ENCODE peak calls at places on chromosomes 13 and 19, in ten cellular contexts. One of them, this sample, is unnamed.

GRCh38 chr13:113544896-113545295 is 39.7 kb upstream of the TFDP1 start:
- DNase-seq in central memory CD4-positive, alpha-beta T cell: no peak
- DNase-seq in EL: no peak
- DNase-seq in COR-L47: no peak
- DNase-seq in BE2C: no peak
- DNase-seq in T-helper 2 cell: no peak
- DNase-seq in stimulated activated naive CD8-positive, alpha-beta T cell treated with anti-CD3 and anti-CD28 coated beads, Interleukin-15, Interleukin-2, amounts not matched to agents 100 U/mL and 50 U/mL, for 24 hours: no peak
- DNase-seq in HuH-7: no peak
- DNase-seq in NCI-H2081: no peak
- DNase-seq in NCI-H187: no peak
- DNase-seq in this sample: no peak

GRCh38 chr19:6667114-6667627 is 2.8 kb downstream of the TNFSF14 start:
- DNase-seq in central memory CD4-positive, alpha-beta T cell: no peak
- DNase-seq in EL: no peak
- DNase-seq in COR-L47: no peak
- DNase-seq in BE2C: no peak
- DNase-seq in T-helper 2 cell: no peak
- DNase-seq in stimulated activated naive CD8-positive, alpha-beta T cell treated with anti-CD3 and anti-CD28 coated beads, Interleukin-15, Interleukin-2, amounts not matched to agents 100 U/mL and 50 U/mL, for 24 hours: peak
- DNase-seq in HuH-7: no peak
- DNase-seq in NCI-H2081: no peak
- DNase-seq in NCI-H187: no peak
- DNase-seq in this sample: no peak

GRCh38 chr13:42709276-42709675 is 72.1 kb upstream of the FAM216B start:
- DNase-seq in central memory CD4-positive, alpha-beta T cell: no peak
- DNase-seq in EL: no peak
- DNase-seq in COR-L47: no peak
- DNase-seq in BE2C: no peak
- DNase-seq in T-helper 2 cell: no peak
- DNase-seq in stimulated activated naive CD8-positive, alpha-beta T cell treated with anti-CD3 and anti-CD28 coated beads, Interleukin-15, Interleukin-2, amounts not matched to agents 100 U/mL and 50 U/mL, for 24 hours: no peak
- DNase-seq in HuH-7: no peak
- DNase-seq in NCI-H2081: no peak
- DNase-seq in NCI-H187: no peak
- DNase-seq in this sample: no peak

GRCh38 chr13:98443329-98443728 is 133.6 kb downstream of the STK24 start:
- DNase-seq in central memory CD4-positive, alpha-beta T cell: no peak
- DNase-seq in EL: peak
- DNase-seq in COR-L47: no peak
- DNase-seq in BE2C: peak
- DNase-seq in T-helper 2 cell: no peak
- DNase-seq in stimulated activated naive CD8-positive, alpha-beta T cell treated with anti-CD3 and anti-CD28 coated beads, Interleukin-15, Interleukin-2, amounts not matched to agents 100 U/mL and 50 U/mL, for 24 hours: no peak
- DNase-seq in HuH-7: no peak
- DNase-seq in NCI-H2081: no peak
- DNase-seq in NCI-H187: no peak
- DNase-seq in this sample: peak

GRCh38 chr13:25906211-25906661 is 145.6 kb downstream of the SHISA2 start:
- DNase-seq in central memory CD4-positive, alpha-beta T cell: no peak
- DNase-seq in EL: no peak
- DNase-seq in COR-L47: no peak
- DNase-seq in BE2C: no peak
- DNase-seq in T-helper 2 cell: no peak
- DNase-seq in stimulated activated naive CD8-positive, alpha-beta T cell treated with anti-CD3 and anti-CD28 coated beads, Interleukin-15, Interleukin-2, amounts not matched to agents 100 U/mL and 50 U/mL, for 24 hours: no peak
- DNase-seq in HuH-7: no peak
- DNase-seq in NCI-H2081: no peak
- DNase-seq in NCI-H187: no peak
- DNase-seq in this sample: no peak

GRCh38 chr19:17765069-17765618 is 13.9 kb downstream of the FCHO1 start:
- DNase-seq in central memory CD4-positive, alpha-beta T cell: no peak
- DNase-seq in EL: no peak
- DNase-seq in COR-L47: no peak
- DNase-seq in BE2C: no peak
- DNase-seq in T-helper 2 cell: no peak
- DNase-seq in stimulated activated naive CD8-positive, alpha-beta T cell treated with anti-CD3 and anti-CD28 coated beads, Interleukin-15, Interleukin-2, amounts not matched to agents 100 U/mL and 50 U/mL, for 24 hours: no peak
- DNase-seq in HuH-7: no peak
- DNase-seq in NCI-H2081: no peak
- DNase-seq in NCI-H187: no peak
- DNase-seq in this sample: no peak

GRCh38 chr19:16153582-16154336 is 10.3 kb downstream of the HSH2D start:
- DNase-seq in central memory CD4-positive, alpha-beta T cell: no peak
- DNase-seq in EL: no peak
- DNase-seq in COR-L47: no peak
- DNase-seq in BE2C: peak
- DNase-seq in T-helper 2 cell: no peak
- DNase-seq in stimulated activated naive CD8-positive, alpha-beta T cell treated with anti-CD3 and anti-CD28 coated beads, Interleukin-15, Interleukin-2, amounts not matched to agents 100 U/mL and 50 U/mL, for 24 hours: no peak
- DNase-seq in HuH-7: no peak
- DNase-seq in NCI-H2081: no peak
- DNase-seq in NCI-H187: no peak
- DNase-seq in this sample: no peak

GRCh38 chr13:113605461-113605860 is 20.9 kb downstream of the TFDP1 start:
- DNase-seq in central memory CD4-positive, alpha-beta T cell: no peak
- DNase-seq in EL: no peak
- DNase-seq in COR-L47: no peak
- DNase-seq in BE2C: no peak
- DNase-seq in T-helper 2 cell: no peak
- DNase-seq in stimulated activated naive CD8-positive, alpha-beta T cell treated with anti-CD3 and anti-CD28 coated beads, Interleukin-15, Interleukin-2, amounts not matched to agents 100 U/mL and 50 U/mL, for 24 hours: no peak
- DNase-seq in HuH-7: no peak
- DNase-seq in NCI-H2081: no peak
- DNase-seq in NCI-H187: no peak
- DNase-seq in this sample: no peak

GRCh38 chr19:38952395-38953165 is 21.8 kb downstream of the MRPS12 start:
- DNase-seq in central memory CD4-positive, alpha-beta T cell: peak
- DNase-seq in EL: no peak
- DNase-seq in COR-L47: peak
- DNase-seq in BE2C: peak
- DNase-seq in T-helper 2 cell: no peak
- DNase-seq in stimulated activated naive CD8-positive, alpha-beta T cell treated with anti-CD3 and anti-CD28 coated beads, Interleukin-15, Interleukin-2, amounts not matched to agents 100 U/mL and 50 U/mL, for 24 hours: peak
- DNase-seq in HuH-7: peak
- DNase-seq in NCI-H2081: peak
- DNase-seq in NCI-H187: no peak
- DNase-seq in this sample: no peak

GRCh38 chr19:41299755-41300089 is 10.2 kb upstream of the CCDC97 start:
- DNase-seq in central memory CD4-positive, alpha-beta T cell: peak
- DNase-seq in EL: peak
- DNase-seq in COR-L47: no peak
- DNase-seq in BE2C: no peak
- DNase-seq in T-helper 2 cell: no peak
- DNase-seq in stimulated activated naive CD8-positive, alpha-beta T cell treated with anti-CD3 and anti-CD28 coated beads, Interleukin-15, Interleukin-2, amounts not matched to agents 100 U/mL and 50 U/mL, for 24 hours: no peak
- DNase-seq in HuH-7: no peak
- DNase-seq in NCI-H2081: no peak
- DNase-seq in NCI-H187: no peak
- DNase-seq in this sample: peak

GRCh38 chr13:51331354-51331861 is 8.1 kb upstream of the SERPINE3 start:
- DNase-seq in central memory CD4-positive, alpha-beta T cell: no peak
- DNase-seq in EL: no peak
- DNase-seq in COR-L47: no peak
- DNase-seq in BE2C: no peak
- DNase-seq in T-helper 2 cell: no peak
- DNase-seq in stimulated activated naive CD8-positive, alpha-beta T cell treated with anti-CD3 and anti-CD28 coated beads, Interleukin-15, Interleukin-2, amounts not matched to agents 100 U/mL and 50 U/mL, for 24 hours: peak
- DNase-seq in HuH-7: no peak
- DNase-seq in NCI-H2081: no peak
- DNase-seq in NCI-H187: no peak
- DNase-seq in this sample: no peak

GRCh38 chr13:21673592-21674270 is 2.9 kb downstream of the FGF9 start:
- DNase-seq in central memory CD4-positive, alpha-beta T cell: peak
- DNase-seq in EL: peak
- DNase-seq in COR-L47: peak
- DNase-seq in BE2C: peak
- DNase-seq in T-helper 2 cell: no peak
- DNase-seq in stimulated activated naive CD8-positive, alpha-beta T cell treated with anti-CD3 and anti-CD28 coated beads, Interleukin-15, Interleukin-2, amounts not matched to agents 100 U/mL and 50 U/mL, for 24 hours: peak
- DNase-seq in HuH-7: peak
- DNase-seq in NCI-H2081: peak
- DNase-seq in NCI-H187: peak
- DNase-seq in this sample: peak

GRCh38 chr19:55641376-55642152 is 762 bp downstream of the ZNF580 start:
- DNase-seq in central memory CD4-positive, alpha-beta T cell: peak
- DNase-seq in EL: peak
- DNase-seq in COR-L47: no peak
- DNase-seq in BE2C: peak
- DNase-seq in T-helper 2 cell: no peak
- DNase-seq in stimulated activated naive CD8-positive, alpha-beta T cell treated with anti-CD3 and anti-CD28 coated beads, Interleukin-15, Interleukin-2, amounts not matched to agents 100 U/mL and 50 U/mL, for 24 hours: no peak
- DNase-seq in HuH-7: no peak
- DNase-seq in NCI-H2081: no peak
- DNase-seq in NCI-H187: no peak
- DNase-seq in this sample: no peak